ENCODE peak calls at places on chromosomes 7 and 10, in five cellular contexts. N is tibial artery, E is H9, D is caudate nucleus, Y is small intestine. L is an unnamed sample.

GRCh38 chr10:99395750-99396445 is 34.5 kb downstream of the GOT1 start:
- DNase-seq in N (no peak), E (no peak), D (no peak), Y (no peak), L (no peak)

GRCh38 chr7:962401-963081 is 8.1 kb upstream of the ADAP1 start:
- DNase-seq in N (peak), E (no peak), D (no peak), Y (no peak), L (no peak)

GRCh38 chr10:18658301-18658991 is 785 bp upstream of the ARL5B start:
- DNase-seq in N (no peak), E (no peak), D (no peak), Y (peak), L (peak)

GRCh38 chr7:40889560-40889959 is 754.8 kb downstream of the SUGCT start:
- DNase-seq in N (no peak), E (no peak), D (no peak), Y (no peak), L (no peak)

GRCh38 chr10:102344067-102344466 is 51.4 kb upstream of the NFKB2 start:
- DNase-seq in N (no peak), E (no peak), D (no peak), Y (no peak), L (no peak)

GRCh38 chr7:154505362-154505761 is 453.2 kb downstream of the DPP6 start:
- DNase-seq in N (no peak), E (no peak), D (no peak), Y (no peak), L (no peak)

GRCh38 chr7:95420996-95421846 is 13.6 kb downstream of the PON2 start:
- DNase-seq in N (no peak), E (no peak), D (no peak), Y (no peak), L (no peak)

GRCh38 chr7:586494-586893 is 66.8 kb upstream of the PDGFA start:
- DNase-seq in N (no peak), E (no peak), D (no peak), Y (no peak), L (no peak)

GRCh38 chr10:94288361-94289116 is 74.2 kb downstream of the NOC3L start:
- DNase-seq in N (no peak), E (no peak), D (no peak), Y (no peak), L (no peak)

GRCh38 chr7:14754631-14755030 is 147.9 kb downstream of the DGKB start:
- DNase-seq in N (no peak), E (no peak), D (no peak), Y (no peak), L (no peak)

GRCh38 chr7:2369139-2369538 is 14.5 kb downstream of the EIF3B start:
- DNase-seq in N (no peak), E (no peak), D (no peak), Y (no peak), L (no peak)

GRCh38 chr10:119252051-119252465 is 44.7 kb downstream of the GRK5 start:
- DNase-seq in N (no peak), E (no peak), D (no peak), Y (no peak), L (no peak)

GRCh38 chr10:62422068-62422590 is 48.0 kb downstream of the ZNF365 start:
- DNase-seq in N (no peak), E (no peak), D (no peak), Y (no peak), L (no peak)

GRCh38 chr10:69243817-69244216 is 23.7 kb downstream of the HKDC1 start:
- DNase-seq in N (no peak), E (no peak), D (no peak), Y (no peak), L (no peak)

GRCh38 chr7:141731476-141732149 is 6.5 kb upstream of the SSBP1 start:
- DNase-seq in N (no peak), E (no peak), D (no peak), Y (no peak), L (no peak)

GRCh38 chr7:27167170-27167505 is 1.8 kb upstream of the HOXA9 start:
- DNase-seq in N (peak), E (no peak), D (no peak), Y (no peak), L (no peak)

GRCh38 chr7:2864999-2865670 is 21.0 kb upstream of the GNA12 start:
- DNase-seq in N (peak), E (peak), D (no peak), Y (peak), L (peak)

GRCh38 chr10:3067859-3068179 is 471 bp downstream of the PFKP start:
- DNase-seq in N (no peak), E (no peak), D (no peak), Y (no peak), L (no peak)

GRCh38 chr10:43440782-43441134 is 3.8 kb downstream of the ZNF487 start:
- DNase-seq in N (no peak), E (no peak), D (no peak), Y (no peak), L (no peak)

GRCh38 chr7:141630621-141631020 is 71.3 kb downstream of the DENND11 start:
- DNase-seq in N (no peak), E (no peak), D (no peak), Y (no peak), L (no peak)

GRCh38 chr10:124820121-124820520 is 18.5 kb downstream of the ABRAXAS2 start:
- DNase-seq in N (no peak), E (no peak), D (no peak), Y (no peak), L (no peak)

GRCh38 chr7:27174077-27175004 is at the start of gene HOXA10:
- DNase-seq in N (peak), E (peak), D (no peak), Y (no peak), L (no peak)

GRCh38 chr10:75660833-75661232 is 229.4 kb downstream of the LRMDA start:
- DNase-seq in N (peak), E (no peak), D (no peak), Y (peak), L (no peak)

GRCh38 chr7:47942132-47942531 is 6.1 kb downstream of the PKD1L1 start:
- DNase-seq in N (no peak), E (no peak), D (no peak), Y (no peak), L (no peak)

GRCh38 chr7:47940482-47941001 is 7.7 kb downstream of the PKD1L1 start:
- DNase-seq in N (no peak), E (no peak), D (no peak), Y (peak), L (no peak)

GRCh38 chr7:47943676-47944474 is 4.4 kb downstream of the PKD1L1 start:
- DNase-seq in N (no peak), E (no peak), D (no peak), Y (no peak), L (no peak)

GRCh38 chr7:47939425-47940036 is 8.7 kb downstream of the PKD1L1 start:
- DNase-seq in N (no peak), E (no peak), D (no peak), Y (no peak), L (no peak)

DNA sequence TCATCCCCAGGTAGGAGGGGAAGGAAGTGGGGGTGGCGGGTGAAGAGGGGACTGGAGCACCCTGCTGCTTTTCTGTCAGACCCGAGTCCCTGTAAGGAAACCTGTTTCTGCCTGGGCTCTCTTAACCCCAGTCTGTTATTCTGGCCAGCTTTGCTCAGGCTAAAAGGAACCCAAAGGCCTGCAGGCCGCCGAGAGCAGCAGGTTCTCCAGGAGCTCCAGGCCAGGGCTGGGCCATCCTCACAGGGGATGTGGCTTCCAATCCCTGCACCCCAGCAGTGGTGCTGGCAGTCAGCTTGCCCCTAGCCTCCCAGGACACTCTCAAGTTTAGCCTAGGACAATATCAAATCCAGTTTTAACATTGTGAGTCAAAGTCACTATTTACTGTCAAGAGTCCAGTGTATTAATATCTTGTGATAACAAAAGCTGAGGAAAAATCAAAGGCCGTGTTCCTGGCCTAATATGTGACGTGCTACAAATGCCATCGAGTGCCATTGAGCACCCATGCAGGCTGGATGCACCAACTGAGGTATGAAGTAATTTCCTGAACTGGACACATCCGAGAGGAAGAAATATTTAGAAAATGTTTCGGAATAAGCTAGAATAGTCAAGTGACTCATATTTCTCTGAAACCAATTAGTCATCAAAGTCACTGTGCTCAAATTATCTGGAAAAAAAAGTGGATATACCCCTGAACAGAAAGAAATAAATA is 7.0 kb downstream of the PKD1L1 start:
- DNase-seq in N (no peak), E (no peak), D (no peak), Y (peak), L (no peak)
- H3K27ac ChIP-seq in N (peak), E (no peak), D (peak), Y (peak), L (no peak)

DNA sequence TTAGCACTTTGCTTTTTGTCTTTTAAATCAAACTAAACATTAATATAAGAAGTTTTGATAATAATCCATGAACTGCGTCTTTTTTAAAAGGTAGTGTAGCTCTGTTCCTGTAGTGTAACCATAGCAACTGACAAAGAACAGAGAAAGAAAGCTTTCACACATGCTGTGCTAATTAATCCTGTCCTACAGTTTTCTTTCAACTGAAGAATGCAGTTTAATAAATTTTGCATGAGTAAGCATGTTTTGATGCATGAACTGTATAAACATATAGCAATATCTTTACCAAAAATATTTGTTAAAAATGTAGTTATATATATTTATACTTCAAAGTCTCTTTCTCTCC is 311.6 kb upstream of the FZD1 start:
- DNase-seq in N (no peak), E (no peak), D (no peak), Y (no peak), L (no peak)
- H3K27ac ChIP-seq in N (no peak), E (no peak), D (no peak), Y (no peak), L (no peak)

GRCh38 chr7:114413741-114414140 is 874 bp upstream of the FOXP2 start:
- DNase-seq in N (no peak), E (no peak), D (no peak), Y (peak), L (no peak)

GRCh38 chr7:114412548-114412947 is 2.1 kb upstream of the FOXP2 start:
- DNase-seq in N (no peak), E (no peak), D (no peak), Y (no peak), L (no peak)

GRCh38 chr7:114416089-114416990 is 1.7 kb downstream of the FOXP2 start:
- DNase-seq in N (no peak), E (no peak), D (no peak), Y (peak), L (no peak)

GRCh38 chr7:114415054-114415997 is 711 bp downstream of the FOXP2 start:
- DNase-seq in N (no peak), E (no peak), D (no peak), Y (peak), L (no peak)

DNA sequence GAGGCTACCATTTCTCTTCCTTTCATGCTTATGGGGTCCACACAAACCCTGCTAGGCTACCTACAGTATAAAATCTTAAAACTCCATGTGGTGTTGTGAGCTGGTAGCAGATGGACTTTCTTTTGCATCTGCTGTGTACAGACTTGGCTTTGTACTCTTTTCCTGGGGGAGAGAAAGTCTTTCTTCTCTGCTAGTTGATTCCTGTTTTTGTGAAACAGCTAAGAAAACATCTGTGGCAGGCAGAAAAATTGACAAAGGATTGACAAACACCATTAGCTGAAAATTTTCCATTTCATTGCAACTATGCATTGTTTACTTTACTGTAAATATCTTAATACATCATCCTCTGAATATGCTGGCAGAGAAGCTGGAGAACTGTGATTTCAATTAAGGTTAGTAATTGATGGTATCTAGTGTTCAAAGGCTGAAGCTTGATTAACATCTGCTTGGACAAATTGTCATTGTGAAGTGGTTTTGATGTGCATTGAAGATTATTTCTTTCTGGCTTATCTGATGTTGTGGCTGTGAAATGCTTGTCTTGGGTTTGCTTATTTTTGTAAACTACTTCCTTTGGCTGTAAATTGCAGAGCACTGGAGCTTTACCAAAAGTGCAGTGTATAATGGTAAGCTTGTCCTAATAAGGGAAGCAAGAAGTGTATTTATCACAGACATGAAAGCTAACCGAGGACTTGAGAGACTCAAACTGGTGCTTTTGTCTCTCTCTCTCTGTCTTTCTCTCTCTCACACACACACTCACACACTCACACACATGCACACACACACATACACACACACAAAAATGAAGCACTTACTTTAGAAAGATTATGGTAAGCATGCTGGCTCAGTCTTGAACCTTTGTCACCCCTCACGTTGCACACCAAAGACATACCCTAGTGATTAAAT is at the start of gene FOXP2:
- DNase-seq in N (no peak), E (no peak), D (no peak), Y (peak), L (no peak)
- H3K27ac ChIP-seq in N (peak), E (no peak), D (no peak), Y (peak), L (no peak)

GRCh38 chr7:11196143-11196542 is 222.5 kb downstream of the PHF14 start:
- DNase-seq in N (no peak), E (no peak), D (no peak), Y (no peak), L (no peak)

GRCh38 chr7:11194492-11194891 is 220.8 kb downstream of the PHF14 start:
- DNase-seq in N (no peak), E (no peak), D (no peak), Y (no peak), L (no peak)

GRCh38 chr7:11193131-11193867 is 219.6 kb downstream of the PHF14 start:
- DNase-seq in N (no peak), E (peak), D (no peak), Y (no peak), L (no peak)

GRCh38 chr7:11193888-11194287 is 220.2 kb downstream of the PHF14 start:
- DNase-seq in N (no peak), E (no peak), D (no peak), Y (no peak), L (no peak)

DNA sequence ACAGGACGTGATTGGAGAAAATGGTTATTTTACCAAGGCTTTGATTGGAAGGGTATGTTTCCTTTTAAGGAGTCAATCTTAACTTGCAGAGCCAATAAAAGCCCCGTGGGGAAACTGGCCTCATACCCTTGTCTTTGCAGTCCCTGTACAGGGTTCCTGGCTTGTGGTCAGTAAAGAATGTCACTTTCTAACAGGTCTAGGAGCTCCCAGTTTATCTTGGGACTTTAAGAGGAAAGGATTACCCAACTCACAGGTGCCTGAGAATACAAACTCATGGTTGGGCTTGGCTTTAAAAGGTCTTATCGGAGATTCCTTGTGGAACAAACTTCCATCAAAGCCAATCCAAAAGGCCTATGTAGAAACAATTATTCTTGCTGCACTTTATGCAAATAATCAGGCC is 221.8 kb downstream of the PHF14 start:
- DNase-seq in N (no peak), E (no peak), D (no peak), Y (no peak), L (no peak)
- H3K27ac ChIP-seq in N (no peak), E (no peak), D (no peak), Y (no peak), L (no peak)

GRCh38 chr10:28674782-28675181 is 2.5 kb upstream of the BAMBI start:
- DNase-seq in N (no peak), E (no peak), D (no peak), Y (peak), L (no peak)

GRCh38 chr10:28677889-28678686 is 767 bp downstream of the BAMBI start:
- DNase-seq in N (peak), E (peak), D (no peak), Y (no peak), L (no peak)

GRCh38 chr10:28676968-28677888 is at the start of gene BAMBI:
- DNase-seq in N (peak), E (peak), D (peak), Y (peak), L (peak)

GRCh38 chr10:28678687-28679457 is 1.6 kb downstream of the BAMBI start:
- DNase-seq in N (no peak), E (no peak), D (no peak), Y (no peak), L (no peak)

DNA sequence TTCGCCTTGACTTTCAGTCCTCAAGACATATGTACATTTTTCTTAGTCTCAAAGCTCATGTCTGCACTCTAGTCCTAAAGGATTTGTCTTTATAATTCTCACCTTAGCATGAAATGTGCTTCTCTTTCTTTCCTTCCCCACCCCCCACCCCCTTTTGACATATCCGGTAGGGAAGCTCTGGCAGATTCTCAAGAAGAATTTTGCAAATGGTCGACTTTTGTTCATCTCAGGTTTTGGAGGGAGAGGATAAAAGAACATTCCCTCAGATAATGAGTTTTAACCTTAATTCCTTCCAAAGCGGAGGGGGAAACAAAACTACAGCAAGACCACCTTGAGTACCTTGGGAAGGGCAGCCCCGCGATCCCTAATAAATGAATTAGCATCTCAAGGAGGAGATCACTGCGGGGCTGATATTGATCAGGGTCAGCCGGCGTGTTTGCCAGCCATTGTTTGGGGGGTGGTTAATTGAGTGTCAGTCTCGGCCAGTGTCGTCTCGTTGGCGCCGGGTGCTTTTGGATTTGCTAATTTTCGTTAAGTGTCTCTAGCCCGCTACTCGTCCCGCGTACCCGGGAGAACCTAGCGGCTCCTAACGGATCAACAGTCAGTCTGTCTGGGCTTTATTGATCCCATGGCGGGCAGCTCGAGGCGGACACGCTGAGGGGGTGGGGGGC is 889 bp upstream of the BAMBI start:
- DNase-seq in N (peak), E (peak), D (no peak), Y (no peak), L (no peak)
- H3K27ac ChIP-seq in N (peak), E (no peak), D (no peak), Y (no peak), L (no peak)

GRCh38 chr7:5779108-5779507 is 2.4 kb downstream of the RNF216 start:
- DNase-seq in N (peak), E (no peak), D (no peak), Y (no peak), L (no peak)
- H3K27ac ChIP-seq in N (no peak), E (no peak), D (no peak), Y (no peak), L (no peak)

DNA sequence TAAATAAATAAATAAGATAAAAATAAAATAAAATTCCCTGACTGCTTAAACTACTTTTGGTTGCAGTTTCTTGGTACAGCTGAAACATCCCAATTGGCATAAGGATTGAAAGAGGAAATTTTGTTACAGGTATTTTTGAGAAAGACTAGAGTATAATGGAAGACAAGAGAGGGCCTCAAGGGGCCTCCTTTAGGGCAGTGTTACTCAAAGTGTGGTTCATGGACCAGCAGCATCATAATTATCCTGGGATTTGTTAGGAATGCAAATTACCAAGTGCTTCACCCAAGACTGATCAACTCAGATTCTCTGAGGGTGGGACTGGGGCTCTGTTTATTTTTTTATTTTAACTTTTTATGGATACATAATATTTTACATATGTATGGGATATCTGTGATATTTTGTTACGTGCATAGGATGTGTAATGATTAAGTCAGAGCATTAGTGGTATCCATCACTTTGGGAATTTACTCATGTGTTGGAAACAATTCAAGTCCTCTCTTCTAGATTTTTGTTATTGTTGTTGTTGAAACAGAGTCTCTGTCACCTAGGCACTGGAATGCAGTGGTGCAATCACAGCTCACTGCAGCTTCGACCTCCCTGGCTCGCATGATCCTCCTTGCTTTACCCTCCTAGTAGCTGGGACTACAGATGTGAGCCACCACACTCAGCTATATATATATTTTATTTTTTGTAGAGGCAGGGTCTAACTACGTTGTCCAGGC is 2.3 kb upstream of the KCTD7 start:
- DNase-seq in N (no peak), E (no peak), D (no peak), Y (no peak), L (no peak)
- H3K27ac ChIP-seq in N (no peak), E (no peak), D (no peak), Y (no peak), L (no peak)